ENCODE peak calls at places on chromosome 15, in nine cellular contexts. H, L, J, R, M, X, U, I and W are unnamed samples.

GRCh38 chr15:63942486-63943365 is 103.6 kb downstream of the DAPK2 start:
- DNase-seq in H (no peak), L (no peak), J (peak; percentile 50), R (no peak), M (no peak), X (no peak), U (no peak), I (no peak), W (no peak)

GRCh38 chr15:77998592-77998991 is 78.9 kb downstream of the TBC1D2B start:
- DNase-seq in H (no peak), L (no peak), J (no peak), R (no peak), M (no peak), X (no peak), U (no peak), I (no peak), W (no peak)

GRCh38 chr15:58146734-58147133 is 8.6 kb downstream of the AQP9 start:
- DNase-seq in H (no peak), L (no peak), J (no peak), R (peak; percentile 29), M (no peak), X (no peak), U (peak; percentile 20), I (peak; percentile 1), W (no peak)

GRCh38 chr15:20280933-20281463 is 260.6 kb downstream of the GOLGA6L6 start:
- DNase-seq in H (peak; percentile 38), L (no peak), J (no peak), R (no peak), M (no peak), X (no peak), U (no peak), I (no peak), W (no peak)

GRCh38 chr15:35306361-35306981 is 221.4 kb upstream of the NANOGP8 start:
- DNase-seq in H (no peak), L (peak; percentile 69), J (no peak), R (peak; percentile 74), M (no peak), X (no peak), U (peak; percentile 68), I (peak; percentile 39), W (peak; percentile 88)

GRCh38 chr15:68586274-68586961 is 7.6 kb downstream of the CORO2B start:
- DNase-seq in H (no peak), L (no peak), J (no peak), R (peak; percentile 98), M (no peak), X (no peak), U (peak; percentile 87), I (peak; percentile 83), W (peak; percentile 86)

GRCh38 chr15:77017091-77017660 is 22.2 kb downstream of the PSTPIP1 start:
- DNase-seq in H (no peak), L (no peak), J (no peak), R (no peak), M (no peak), X (no peak), U (no peak), I (no peak), W (no peak)

GRCh38 chr15:101014276-101014675 is 95.1 kb downstream of the LRRK1 start:
- DNase-seq in H (no peak), L (no peak), J (no peak), R (no peak), M (no peak), X (no peak), U (no peak), I (no peak), W (no peak)

GRCh38 chr15:74011610-74012009 is 17.1 kb downstream of the PML start:
- DNase-seq in H (no peak), L (peak; percentile 78), J (no peak), R (no peak), M (no peak), X (peak; percentile 62), U (no peak), I (no peak), W (no peak)

GRCh38 chr15:101242999-101243336 is 8.9 kb downstream of the CHSY1 start:
- DNase-seq in H (peak; percentile 73), L (no peak), J (no peak), R (no peak), M (no peak), X (no peak), U (no peak), I (no peak), W (no peak)

GRCh38 chr15:57143511-57144078 is 225.2 kb downstream of the TCF12 start:
- DNase-seq in H (no peak), L (no peak), J (no peak), R (no peak), M (no peak), X (no peak), U (no peak), I (no peak), W (no peak)

GRCh38 chr15:81336568-81336967 is 12.6 kb upstream of the STARD5 start:
- DNase-seq in H (no peak), L (no peak), J (no peak), R (peak; percentile 51), M (no peak), X (no peak), U (peak; percentile 32), I (peak; percentile 37), W (no peak)

GRCh38 chr15:93298901-93299300 is 209.9 kb upstream of the RGMA start:
- DNase-seq in H (no peak), L (no peak), J (no peak), R (no peak), M (no peak), X (no peak), U (peak; percentile 28), I (no peak), W (no peak)

GRCh38 chr15:61099030-61099800 is 129.9 kb downstream of the RORA start:
- DNase-seq in H (no peak), L (no peak), J (no peak), R (peak; percentile 6), M (no peak), X (no peak), U (no peak), I (no peak), W (no peak)

GRCh38 chr15:82045179-82045891 is 483 bp downstream of the MEX3B start:
- DNase-seq in H (peak; percentile 61), L (no peak), J (no peak), R (peak; percentile 52), M (no peak), X (peak; percentile 44), U (peak; percentile 46), I (peak; percentile 40), W (peak; percentile 49)

GRCh38 chr15:82968066-82968465 is 15.5 kb upstream of the HOMER2 start:
- DNase-seq in H (no peak), L (no peak), J (no peak), R (peak; percentile 33), M (no peak), X (no peak), U (peak; percentile 51), I (no peak), W (no peak)

GRCh38 chr15:74302821-74303359 is 64.6 kb downstream of the CYP11A1 start:
- DNase-seq in H (peak; percentile 83), L (no peak), J (peak; percentile 60), R (peak; percentile 44), M (no peak), X (no peak), U (peak; percentile 15), I (peak; percentile 38), W (no peak)

GRCh38 chr15:63473007-63473748 is 31.2 kb upstream of the USP3 start:
- DNase-seq in H (no peak), L (no peak), J (peak; percentile 61), R (no peak), M (no peak), X (no peak), U (no peak), I (no peak), W (no peak)

GRCh38 chr15:101088311-101088710 is 163.5 kb downstream of the CHSY1 start:
- DNase-seq in H (peak; percentile 47), L (no peak), J (no peak), R (no peak), M (no peak), X (no peak), U (no peak), I (no peak), W (no peak)

GRCh38 chr15:100703671-100704070 is 101.3 kb downstream of the ASB7 start:
- DNase-seq in H (no peak), L (no peak), J (no peak), R (no peak), M (no peak), X (no peak), U (no peak), I (no peak), W (no peak)

GRCh38 chr15:70309035-70309434 is 211.3 kb upstream of the TLE3 start:
- DNase-seq in H (no peak), L (no peak), J (no peak), R (no peak), M (no peak), X (no peak), U (no peak), I (no peak), W (no peak)